ENCODE peak calls at places on chromosomes 7 and 10, in six cellular contexts. F, L, N, S, B and V are unnamed samples.

GRCh38 chr10:68156373-68157185 is 47.3 kb downstream of the MYPN start:
- DNase-seq in F (peak; percentile 74), L (peak; percentile 90), N (peak; percentile 57), S (peak; percentile 76), B (peak; percentile 58), V (peak; percentile 88)

GRCh38 chr10:3217301-3217700 is 44.7 kb upstream of the PITRM1 start:
- DNase-seq in F (no peak), L (peak; percentile 78), N (no peak), S (peak; percentile 91), B (no peak), V (peak; percentile 44)

GRCh38 chr7:122068046-122068445 is 76.0 kb downstream of the AASS start:
- DNase-seq in F (no peak), L (peak; percentile 90), N (no peak), S (no peak), B (no peak), V (no peak)

GRCh38 chr7:3043544-3044395 is at the start of gene CARD11:
- DNase-seq in F (peak; percentile 21), L (no peak), N (no peak), S (no peak), B (no peak), V (no peak)

GRCh38 chr10:109328001-109328400 is 595.3 kb downstream of the XPNPEP1 start:
- DNase-seq in F (no peak), L (no peak), N (no peak), S (no peak), B (no peak), V (no peak)

GRCh38 chr7:130926021-130926691 is 192.1 kb upstream of the KLF14 start:
- DNase-seq in F (no peak), L (no peak), N (peak; percentile 63), S (no peak), B (no peak), V (no peak)

GRCh38 chr7:132066776-132067175 is 509.5 kb downstream of the PLXNA4 start:
- DNase-seq in F (no peak), L (no peak), N (no peak), S (peak; percentile 48), B (no peak), V (peak; percentile 59)

GRCh38 chr7:100407285-100408180 is 21.0 kb downstream of the ZCWPW1 start:
- DNase-seq in F (peak; percentile 72), L (peak; percentile 84), N (peak; percentile 44), S (peak; percentile 81), B (peak; percentile 58), V (peak; percentile 91)

GRCh38 chr10:88553116-88553752 is 29.9 kb downstream of the RNLS start:
- DNase-seq in F (peak; percentile 76), L (peak; percentile 60), N (peak; percentile 21), S (peak; percentile 84), B (peak; percentile 54), V (peak; percentile 93)

GRCh38 chr10:110613341-110613995 is 30.7 kb upstream of the RBM20 start:
- DNase-seq in F (no peak), L (no peak), N (no peak), S (no peak), B (no peak), V (no peak)

GRCh38 chr7:22561356-22561755 is 61.4 kb upstream of the STEAP1B start:
- DNase-seq in F (peak; percentile 96), L (peak; percentile 96), N (peak; percentile 72), S (peak; percentile 100), B (no peak), V (peak; percentile 98)

GRCh38 chr10:57849726-57850357 is 417.9 kb downstream of the IPMK start:
- DNase-seq in F (no peak), L (peak; percentile 41), N (no peak), S (peak; percentile 2), B (no peak), V (peak; percentile 56)

GRCh38 chr10:133388973-133389818 is 4.8 kb upstream of the MTG1 start:
- DNase-seq in F (no peak), L (no peak), N (no peak), S (no peak), B (no peak), V (no peak)

GRCh38 chr10:133163889-133164815 is 4.1 kb downstream of the KNDC1 start:
- DNase-seq in F (no peak), L (no peak), N (no peak), S (no peak), B (no peak), V (no peak)

GRCh38 chr7:138460176-138460648 is at the start of gene TRIM24:
- DNase-seq in F (no peak), L (no peak), N (no peak), S (peak; percentile 96), B (no peak), V (no peak)

GRCh38 chr10:43044444-43045245 is 32.2 kb upstream of the RET start:
- DNase-seq in F (no peak), L (no peak), N (no peak), S (no peak), B (no peak), V (no peak)

GRCh38 chr7:151756076-151756731 is 120.7 kb downstream of the PRKAG2 start:
- DNase-seq in F (peak; percentile 26), L (peak; percentile 41), N (no peak), S (peak; percentile 82), B (peak; percentile 26), V (no peak)
- H3K4me1 ChIP-seq in F (peaks cover 18% of the 10 kb centered on the region), L (peaks cover 26% of the 10 kb centered on the region), N (peaks cover 7% of the 10 kb centered on the region), S (peaks cover 36% of the 10 kb centered on the region), B (peaks cover 52% of the 10 kb centered on the region), V (peaks cover 39% of the 10 kb centered on the region)

GRCh38 chr7:26397786-26398435 is 106.2 kb downstream of the SNX10 start:
- DNase-seq in F (no peak), L (no peak), N (no peak), S (no peak), B (no peak), V (no peak)
- H3K9ac ChIP-seq in F (peak overlapping the region; percentile 62), L (no peak overlapping the region), N (peak overlapping the region; percentile 2), S (no peak overlapping the region), B (peak overlapping the region; percentile 51), V (peak overlapping the region; percentile 79)

GRCh38 chr7:57415326-57415725 is 34.7 kb upstream of the ZNF716 start:
- DNase-seq in F (no peak), L (no peak), N (no peak), S (no peak), B (no peak), V (no peak)
- H3K9me3 ChIP-seq in F (peaks cover 8% of the 10 kb centered on the region), L (peaks cover 69% of the 10 kb centered on the region), N (peaks cover 85% of the 10 kb centered on the region), S (peaks cover 51% of the 10 kb centered on the region), B (peaks cover 4% of the 10 kb centered on the region), V (peaks cover 3% of the 10 kb centered on the region)

GRCh38 chr10:51266496-51266895 is 192.2 kb downstream of the PRKG1 start:
- DNase-seq in F (no peak), L (no peak), N (no peak), S (no peak), B (no peak), V (peak; percentile 26)
- H3K4me1 ChIP-seq in F (no peaks in the 10 kb centered on the region), L (no peaks in the 10 kb centered on the region), N (no peaks in the 10 kb centered on the region), S (peaks cover 1% of the 10 kb centered on the region), B (no peaks in the 10 kb centered on the region), V (peaks cover 20% of the 10 kb centered on the region)

DNA sequence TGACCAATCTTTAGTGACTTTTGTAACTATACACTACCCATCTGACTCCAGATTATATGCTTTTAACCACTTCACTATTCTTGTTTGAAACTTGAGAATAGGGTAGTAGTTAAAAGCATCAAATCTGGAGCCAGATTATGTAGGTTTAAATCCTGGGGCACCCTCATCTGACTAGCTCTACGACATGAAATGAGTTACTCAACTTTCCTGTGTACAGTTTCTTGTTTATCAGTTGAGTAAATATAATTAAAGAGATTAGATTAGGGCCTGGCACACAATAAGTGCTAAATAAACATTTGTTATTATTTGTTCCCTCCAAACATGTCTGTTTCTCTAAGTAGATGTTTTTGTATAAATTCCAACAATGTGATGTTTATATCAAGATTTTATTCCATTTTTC is 485.3 kb upstream of the LRRTM3 start:
- DNase-seq in F (no peak), L (no peak), N (no peak), S (no peak), B (no peak), V (no peak)
- H3K9ac ChIP-seq in F (no peak overlapping the region), L (no peak overlapping the region), N (no peak overlapping the region), S (no peak overlapping the region), B (no peak overlapping the region), V (no peak overlapping the region)

DNA sequence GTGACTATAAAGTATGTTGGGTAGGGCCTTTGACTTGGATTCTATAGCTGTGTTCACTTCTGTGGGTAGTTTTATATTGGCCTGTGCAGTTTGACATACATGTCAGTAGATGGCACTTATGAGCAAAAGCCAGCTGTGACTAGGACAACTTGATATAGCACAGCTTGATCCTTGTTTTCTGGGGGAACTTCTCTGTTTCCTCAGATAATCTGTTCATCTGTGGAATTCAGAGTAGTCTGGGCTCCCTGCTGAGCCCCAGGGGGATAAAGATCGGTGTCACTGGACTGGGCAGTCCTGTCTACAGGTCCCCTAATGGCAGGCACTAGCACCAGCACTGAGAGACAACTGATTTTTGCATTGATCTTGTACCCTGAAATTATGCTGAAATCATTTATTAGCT is 25.4 kb downstream of the CYP2C9 start:
- DNase-seq in F (peak; percentile 19), L (peak; percentile 67), N (peak; percentile 45), S (peak; percentile 13), B (peak; percentile 46), V (peak; percentile 55)
- H3K9me3 ChIP-seq in F (no peaks in the 10 kb centered on the region), L (peaks cover 4% of the 10 kb centered on the region), N (no peaks in the 10 kb centered on the region), S (peaks cover 4% of the 10 kb centered on the region), B (no peaks in the 10 kb centered on the region), V (no peaks in the 10 kb centered on the region)

GRCh38 chr10:75658915-75659314 is 227.5 kb downstream of the LRMDA start:
- DNase-seq in F (no peak), L (no peak), N (no peak), S (no peak), B (no peak), V (no peak)
- H3K4me1 ChIP-seq in F (peaks cover 20% of the 10 kb centered on the region), L (peaks cover 6% of the 10 kb centered on the region), N (peaks cover 57% of the 10 kb centered on the region), S (no peaks in the 10 kb centered on the region), B (peaks cover 7% of the 10 kb centered on the region), V (peaks cover 49% of the 10 kb centered on the region)